ENCODE peak calls at places on chromosomes 16 and 17, in nine cellular contexts. F is Caki2; R is lower leg skin; P is A172; Q is astrocyte of the spinal cord; H is fibroblast of mammary gland; V is GM12878; M is NCI-H1105; U is naive thymus-derived CD8-positive, alpha-beta T cell. N is an unnamed sample.

GRCh38 chr17:56596741-56597494 is 3.4 kb downstream of the NOG start:
- DNase-seq in F (no peak), R (no peak), P (peak), Q (no peak), H (no peak), V (no peak), M (no peak), U (no peak), N (no peak)

GRCh38 chr17:80260791-80261158 is at the start of gene RNF213:
- DNase-seq in F (peak), R (no peak), P (peak), Q (peak), H (no peak), V (no peak), M (peak), U (peak), N (no peak)

GRCh38 chr17:42322382-42323267 is 34.3 kb downstream of the STAT5A start:
- DNase-seq in F (peak), R (peak), P (peak), Q (peak), H (peak), V (peak), M (peak), U (peak), N (peak)

GRCh38 chr17:8911205-8911604 is 43.7 kb upstream of the PIK3R6 start:
- DNase-seq in F (no peak), R (no peak), P (no peak), Q (no peak), H (no peak), V (no peak), M (no peak), U (no peak), N (no peak)

GRCh38 chr16:31185339-31185738 is 5.4 kb downstream of the FUS start:
- DNase-seq in F (no peak), R (no peak), P (no peak), Q (no peak), H (no peak), V (no peak), M (no peak), U (no peak), N (no peak)

GRCh38 chr17:51258756-51259573 is 884 bp downstream of the MBTD1 start:
- DNase-seq in F (peak), R (peak), P (no peak), Q (no peak), H (no peak), V (no peak), M (no peak), U (no peak), N (peak)

GRCh38 chr16:8959921-8960787 is 3.6 kb downstream of the USP7 start:
- DNase-seq in F (no peak), R (no peak), P (no peak), Q (no peak), H (peak), V (no peak), M (no peak), U (no peak), N (no peak)

GRCh38 chr17:76027159-76027839 is at the start of gene EVPL:
- DNase-seq in F (peak), R (peak), P (no peak), Q (no peak), H (no peak), V (no peak), M (no peak), U (no peak), N (no peak)

GRCh38 chr16:82384017-82384416 is 214.0 kb upstream of the MPHOSPH6 start:
- DNase-seq in F (no peak), R (no peak), P (no peak), Q (no peak), H (no peak), V (no peak), M (no peak), U (no peak), N (no peak)

GRCh38 chr17:300881-301280 is 51.7 kb downstream of the RPH3AL start:
- DNase-seq in F (no peak), R (no peak), P (no peak), Q (no peak), H (no peak), V (no peak), M (no peak), U (no peak), N (no peak)

GRCh38 chr17:59754547-59754946 is 47.1 kb downstream of the VMP1 start:
- DNase-seq in F (peak), R (no peak), P (peak), Q (peak), H (peak), V (no peak), M (no peak), U (no peak), N (no peak)

GRCh38 chr17:72926171-72926570 is 166.3 kb downstream of the SLC39A11 start:
- DNase-seq in F (no peak), R (no peak), P (no peak), Q (peak), H (no peak), V (no peak), M (no peak), U (no peak), N (no peak)

GRCh38 chr17:57582881-57583756 is 162.0 kb downstream of the CCDC182 start:
- DNase-seq in F (no peak), R (no peak), P (no peak), Q (no peak), H (no peak), V (no peak), M (no peak), U (no peak), N (no peak)

GRCh38 chr16:64437706-64438329 is 684.0 kb downstream of the CDH11 start:
- DNase-seq in F (no peak), R (no peak), P (no peak), Q (no peak), H (no peak), V (no peak), M (no peak), U (no peak), N (no peak)

N was measured in G401.